ENCODE peak calls at places on chromosomes 3 and 15, in seven cellular contexts. B is neuronal stem cell, J is IMR-90, I is mesendoderm, F is trophoblast cell, T is mesenchymal stem cell, K is H1. M is an unnamed sample.

GRCh38 chr15:52228928-52229327 is 37.7 kb upstream of the GNB5 start:
- DNase-seq in B (no peak), J (no peak), I (peak; percentile 94), F (peak; percentile 97), T (no peak), K (peak; percentile 51), M (peak; percentile 81)

GRCh38 chr3:99868438-99868723 is 50.7 kb downstream of the CMSS1 start:
- DNase-seq in B (no peak), J (peak; percentile 41), I (no peak), F (no peak), T (peak; percentile 50), K (no peak), M (no peak)

GRCh38 chr15:74620636-74621545 is 5.3 kb downstream of the CLK3 start:
- DNase-seq in B (peak; percentile 50), J (peak; percentile 64), I (peak; percentile 89), F (peak; percentile 47), T (peak; percentile 77), K (peak; percentile 53), M (peak; percentile 90)

GRCh38 chr3:27728195-27729087 is 6.3 kb upstream of the EOMES start:
- DNase-seq in B (no peak), J (no peak), I (peak; percentile 95), F (no peak), T (no peak), K (no peak), M (peak; percentile 93)

GRCh38 chr3:118504906-118505305 is 529.7 kb downstream of the IGSF11 start:
- DNase-seq in B (no peak), J (no peak), I (no peak), F (no peak), T (no peak), K (no peak), M (no peak)

GRCh38 chr15:101138913-101139880 is 112.7 kb downstream of the CHSY1 start:
- DNase-seq in B (no peak), J (peak; percentile 62), I (peak; percentile 37), F (peak; percentile 53), T (peak; percentile 45), K (no peak), M (no peak)

GRCh38 chr15:67750371-67750770 is 74.9 kb upstream of the SKOR1 start:
- DNase-seq in B (no peak), J (no peak), I (peak; percentile 37), F (no peak), T (no peak), K (no peak), M (no peak)

GRCh38 chr3:54873059-54873695 is 54.7 kb downstream of the LRTM1 start:
- DNase-seq in B (no peak), J (peak; percentile 27), I (no peak), F (peak; percentile 48), T (peak; percentile 85), K (no peak), M (no peak)

GRCh38 chr15:68091743-68092142 is 37.6 kb downstream of the PIAS1 start:
- DNase-seq in B (no peak), J (no peak), I (no peak), F (no peak), T (no peak), K (no peak), M (no peak)

GRCh38 chr3:23800731-23801130 is 5.0 kb upstream of the UBE2E1 start:
- DNase-seq in B (no peak), J (peak; percentile 39), I (no peak), F (no peak), T (no peak), K (no peak), M (no peak)

GRCh38 chr3:48347500-48347899 is 14.0 kb upstream of the SPINK8 start:
- DNase-seq in B (no peak), J (no peak), I (no peak), F (peak; percentile 95), T (no peak), K (no peak), M (no peak)

GRCh38 chr3:50675179-50676030 is 678 bp downstream of the DOCK3 start:
- DNase-seq in B (peak; percentile 56), J (no peak), I (peak; percentile 36), F (no peak), T (no peak), K (no peak), M (peak; percentile 71)

GRCh38 chr15:40075298-40076044 is 33.2 kb downstream of the BMF start:
- DNase-seq in B (no peak), J (no peak), I (no peak), F (no peak), T (peak; percentile 60), K (no peak), M (no peak)

GRCh38 chr15:77810180-77810579 is 177.5 kb upstream of the LINGO1 start:
- DNase-seq in B (no peak), J (no peak), I (no peak), F (no peak), T (peak; percentile 5), K (no peak), M (no peak)

GRCh38 chr3:36823806-36824205 is 59.5 kb upstream of the DCLK3 start:
- DNase-seq in B (no peak), J (no peak), I (no peak), F (no peak), T (no peak), K (no peak), M (no peak)

GRCh38 chr3:18870074-18870640 is 278.2 kb upstream of the KCNH8 start:
- DNase-seq in B (no peak), J (no peak), I (no peak), F (no peak), T (no peak), K (no peak), M (no peak)

GRCh38 chr3:18870642-18871041 is 277.7 kb upstream of the KCNH8 start:
- DNase-seq in B (no peak), J (no peak), I (no peak), F (no peak), T (no peak), K (no peak), M (no peak)

GRCh38 chr3:18868911-18869689 is 279.2 kb upstream of the KCNH8 start:
- DNase-seq in B (no peak), J (no peak), I (no peak), F (no peak), T (no peak), K (no peak), M (no peak)

DNA sequence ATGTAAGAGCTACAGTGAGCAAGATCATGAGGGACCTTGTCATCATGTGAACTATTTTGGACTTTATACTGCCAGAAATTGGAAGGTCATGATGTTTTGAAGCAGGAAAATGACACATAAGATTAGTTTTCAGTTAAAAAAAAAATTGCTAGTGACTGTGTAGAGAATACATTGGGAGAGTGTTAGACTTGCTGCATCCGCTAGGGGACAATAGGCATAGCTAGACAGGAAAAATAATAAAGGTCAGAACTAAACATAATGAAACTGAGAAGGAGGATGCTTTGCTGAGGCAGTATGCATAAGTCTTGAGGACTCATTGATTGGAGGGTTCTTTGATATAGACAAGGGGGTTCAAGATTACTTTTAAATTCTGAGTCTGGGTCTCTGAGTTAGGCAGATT is 275.8 kb upstream of the KCNH8 start:
- DNase-seq in B (no peak), J (no peak), I (no peak), F (no peak), T (no peak), K (no peak), M (no peak)
- H3K4me2 ChIP-seq in B (no peak overlapping the region), J (no peak overlapping the region), I (no peak overlapping the region), F (no peak overlapping the region), T (no peak overlapping the region), K (no peak overlapping the region), M (no peak overlapping the region)

DNA sequence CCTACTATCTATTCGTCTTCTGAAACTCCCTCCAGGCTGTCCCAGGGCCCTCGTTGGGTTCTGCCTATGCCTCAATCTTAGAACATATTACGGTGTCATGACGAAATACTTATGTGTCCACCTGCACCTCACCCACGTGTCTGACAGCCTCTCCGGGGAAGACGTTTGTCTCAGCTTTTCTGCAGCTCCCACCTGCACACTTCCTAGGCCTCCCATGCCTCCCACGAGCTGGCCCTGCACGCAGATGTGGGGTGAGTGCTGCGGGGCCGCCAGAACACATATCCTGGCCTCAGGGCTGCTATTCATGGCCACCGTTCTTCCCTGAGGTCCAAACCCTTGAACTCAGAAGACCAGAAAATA is 7.1 kb upstream of the MUSTN1 start:
- DNase-seq in B (no peak), J (no peak), I (no peak), F (no peak), T (no peak), K (no peak), M (no peak)
- H3K18ac ChIP-seq in B (no peak overlapping the region), J (no peak overlapping the region), I (no peak overlapping the region), F (no peak overlapping the region), T (no peak overlapping the region), K (no peak overlapping the region), M (no peak overlapping the region)

DNA sequence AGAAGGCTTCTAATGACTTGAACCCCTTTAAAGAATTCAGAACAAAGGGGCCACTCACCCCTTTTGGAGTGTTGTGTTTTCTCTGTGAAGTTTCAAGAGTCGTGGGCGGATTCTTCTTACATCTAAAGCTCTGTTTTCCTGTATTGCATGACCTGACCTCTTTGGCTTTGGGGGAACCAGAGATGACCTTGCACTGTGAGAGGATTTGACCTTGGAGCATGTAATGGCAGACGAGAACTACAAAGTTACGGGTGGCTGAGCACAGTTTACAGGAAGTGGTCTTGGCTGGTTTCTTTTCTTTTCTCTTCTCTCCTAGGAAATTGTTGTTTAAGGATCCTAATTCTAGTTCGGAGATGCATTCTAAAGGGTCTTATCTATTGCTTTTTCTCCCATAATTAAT is 6.2 kb upstream of the BDH1 start:
- DNase-seq in B (no peak), J (no peak), I (no peak), F (no peak), T (no peak), K (no peak), M (no peak)
- H3K4me2 ChIP-seq in B (no peak overlapping the region), J (no peak overlapping the region), I (no peak overlapping the region), F (no peak overlapping the region), T (no peak overlapping the region), K (no peak overlapping the region), M (no peak overlapping the region)

GRCh38 chr15:87710406-87710805 is 546.1 kb downstream of the NTRK3 start:
- DNase-seq in B (no peak), J (peak; percentile 58), I (no peak), F (no peak), T (peak; percentile 64), K (no peak), M (no peak)

GRCh38 chr15:87706001-87706400 is 550.5 kb downstream of the NTRK3 start:
- DNase-seq in B (no peak), J (no peak), I (no peak), F (no peak), T (no peak), K (no peak), M (no peak)

GRCh38 chr15:87707076-87707475 is 549.5 kb downstream of the NTRK3 start:
- DNase-seq in B (no peak), J (no peak), I (no peak), F (no peak), T (no peak), K (no peak), M (no peak)

GRCh38 chr15:87711011-87711410 is 545.5 kb downstream of the NTRK3 start:
- DNase-seq in B (no peak), J (peak; percentile 45), I (no peak), F (no peak), T (peak; percentile 44), K (no peak), M (no peak)

DNA sequence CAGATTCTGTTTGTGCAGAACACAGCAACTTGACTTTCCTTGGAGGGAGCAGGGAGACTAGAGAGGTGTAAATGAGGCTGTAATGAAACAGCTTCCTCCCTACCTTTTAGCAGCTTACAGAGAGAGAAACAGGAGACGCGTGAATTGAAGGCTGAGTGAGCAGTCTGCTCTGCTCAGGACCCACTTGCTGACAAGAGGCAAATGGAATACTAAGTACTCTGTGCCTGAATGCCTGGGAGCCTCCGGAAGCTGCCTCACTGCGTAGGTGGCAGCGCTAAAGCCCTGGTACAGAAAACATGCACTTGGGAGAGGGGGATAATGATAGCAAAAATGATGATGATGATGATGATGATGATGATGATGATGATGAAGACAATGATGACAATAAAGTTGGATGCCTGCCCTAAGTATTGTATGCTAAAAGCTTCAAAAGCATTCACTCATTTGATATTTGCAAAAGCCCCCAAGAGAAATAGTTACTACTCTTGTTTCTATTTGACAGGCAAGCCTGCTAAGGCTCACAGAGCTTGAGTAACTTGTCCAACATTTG is 548.9 kb downstream of the NTRK3 start:
- DNase-seq in B (no peak), J (no peak), I (peak; percentile 18), F (no peak), T (no peak), K (no peak), M (no peak)
- H3K18ac ChIP-seq in B (no peak overlapping the region), J (no peak overlapping the region), I (no peak overlapping the region), F (no peak overlapping the region), T (no peak overlapping the region), K (no peak overlapping the region), M (no peak overlapping the region)

M was measured in H9.